ENCODE peak calls at places on chromosomes 3 and 15, in six cellular contexts. C is IMR-90, D is H9, E is trophoblast cell, Q is neuronal stem cell, U is mesenchymal stem cell. Y is an unnamed sample.

GRCh38 chr3:138068579-138069174 is 46.7 kb downstream of the DZIP1L start:
- DNase-seq in D (peak), C (peak), U (peak), E (peak), Q (peak), Y (peak)

GRCh38 chr15:80674245-80674614 is 20.9 kb upstream of the ABHD17C start:
- DNase-seq in Q (no peak), U (no peak), D (no peak), E (no peak), C (peak), Y (no peak)

GRCh38 chr3:39718674-39719595 is 90.5 kb upstream of the MYRIP start:
- DNase-seq in Q (no peak), U (peak), E (no peak), C (peak), D (no peak), Y (no peak)

GRCh38 chr15:45906230-45906629 is 271.4 kb downstream of the SQOR start:
- DNase-seq in E (no peak), C (no peak), D (no peak), U (no peak), Q (no peak), Y (no peak)

GRCh38 chr3:31010491-31010890 is 116.0 kb upstream of the GADL1 start:
- DNase-seq in C (peak), Q (no peak), D (no peak), E (no peak), U (peak), Y (no peak)

GRCh38 chr3:54374214-54374855 is 252.0 kb downstream of the CACNA2D3 start:
- DNase-seq in D (peak), C (no peak), E (no peak), Q (peak), U (no peak), Y (peak)

GRCh38 chr15:22263738-22264137 is 183.4 kb downstream of the OR4M2 start:
- DNase-seq in C (no peak), U (no peak), D (no peak), E (no peak), Q (no peak), Y (no peak)

GRCh38 chr3:32026583-32026982 is 45.0 kb downstream of the ZNF860 start:
- DNase-seq in Q (no peak), E (no peak), U (no peak), D (no peak), C (no peak), Y (no peak)

GRCh38 chr3:195899701-195900425 is 8.5 kb downstream of the TNK2 start:
- DNase-seq in E (no peak), U (no peak), D (no peak), C (no peak), Q (no peak), Y (no peak)

GRCh38 chr3:23489338-23490158 is 286.4 kb downstream of the UBE2E2 start:
- DNase-seq in D (no peak), U (peak), Q (no peak), C (peak), E (no peak), Y (no peak)

GRCh38 chr3:142735462-142735861 is 11.6 kb downstream of the TRPC1 start:
- DNase-seq in Q (no peak), C (no peak), D (no peak), E (no peak), U (no peak), Y (no peak)

GRCh38 chr15:87080547-87080946 is 1000.9 kb downstream of the AGBL1 start:
- DNase-seq in Q (no peak), D (no peak), C (no peak), E (no peak), U (no peak), Y (no peak)

GRCh38 chr3:167649731-167650130 is 4.0 kb downstream of the WDR49 start:
- DNase-seq in U (no peak), E (no peak), C (no peak), Q (no peak), D (no peak), Y (no peak)

GRCh38 chr3:11145888-11146287 is 8.4 kb upstream of the HRH1 start:
- DNase-seq in Q (no peak), E (no peak), C (peak), D (no peak), U (peak), Y (no peak)

GRCh38 chr3:187520027-187520945 is 149.9 kb downstream of the SST start:
- DNase-seq in U (no peak), D (no peak), Q (no peak), C (no peak), E (no peak), Y (no peak)

GRCh38 chr15:40844543-40844981 is 714 bp downstream of the SPINT1 start:
- DNase-seq in E (no peak), Q (no peak), C (no peak), U (peak), D (no peak), Y (no peak)

GRCh38 chr15:34154725-34155204 is 52.9 kb downstream of the PGBD4 start:
- DNase-seq in C (peak), D (peak), Q (no peak), U (peak), E (peak), Y (no peak)

DNA sequence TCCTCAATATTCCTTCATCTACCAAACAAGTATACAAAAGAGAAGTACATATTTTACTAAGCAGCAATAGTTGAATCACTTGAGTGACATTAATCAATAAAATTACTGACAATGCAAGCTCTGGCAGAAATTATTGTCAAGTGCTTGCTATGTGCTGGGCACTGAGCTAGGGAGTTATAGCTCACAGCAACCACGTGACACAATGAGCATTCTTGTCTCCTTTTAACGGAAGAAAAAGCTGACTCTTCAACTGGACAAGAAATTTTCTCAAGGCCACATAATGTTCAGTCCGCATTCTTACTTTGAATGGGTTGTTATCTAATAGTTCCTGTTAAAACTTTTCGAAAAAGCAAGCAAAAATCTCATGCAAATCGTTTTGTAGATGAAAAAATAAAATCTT is 500.1 kb downstream of the PYDC2 start:
- DNase-seq in D (no peak), C (no peak), U (peak), E (no peak), Q (no peak), Y (no peak)
- H3K4ac ChIP-seq in D (no peak), C (no peak), U (no peak), E (no peak), Q (no peak), Y (no peak)

DNA sequence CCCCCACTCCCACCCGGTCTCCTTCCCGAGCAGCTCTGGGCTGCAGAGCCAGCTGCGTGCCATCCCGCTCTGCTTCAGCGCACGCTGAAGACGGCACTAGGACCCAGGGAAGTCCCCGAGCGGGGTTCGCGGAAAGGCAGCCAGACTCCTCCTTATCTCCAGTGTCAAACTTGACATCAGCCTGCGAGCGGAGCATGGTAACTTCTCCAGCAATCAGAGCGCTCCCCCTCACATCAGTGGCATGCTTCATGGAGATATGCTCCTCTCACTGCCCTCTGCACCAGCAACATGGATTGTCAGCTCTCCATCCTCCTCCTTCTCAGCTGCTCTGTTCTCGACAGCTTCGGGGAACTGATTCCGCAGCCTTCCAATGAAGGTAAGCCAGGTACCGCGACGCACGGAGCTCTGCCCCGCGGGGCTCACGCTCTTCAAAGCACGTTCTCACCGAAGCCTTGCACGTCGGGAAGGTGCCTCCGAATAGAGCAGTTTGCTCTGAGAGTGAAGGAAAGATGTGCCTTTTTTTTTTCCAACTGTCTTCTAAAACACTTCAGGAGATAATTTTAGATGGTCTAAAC is at the start of gene EPHA3:
- DNase-seq in C (peak), D (peak), E (no peak), U (peak), Q (peak), Y (peak)
- H3K27ac ChIP-seq in C (no peak), D (no peak), E (no peak), U (no peak), Q (no peak), Y (no peak)

DNA sequence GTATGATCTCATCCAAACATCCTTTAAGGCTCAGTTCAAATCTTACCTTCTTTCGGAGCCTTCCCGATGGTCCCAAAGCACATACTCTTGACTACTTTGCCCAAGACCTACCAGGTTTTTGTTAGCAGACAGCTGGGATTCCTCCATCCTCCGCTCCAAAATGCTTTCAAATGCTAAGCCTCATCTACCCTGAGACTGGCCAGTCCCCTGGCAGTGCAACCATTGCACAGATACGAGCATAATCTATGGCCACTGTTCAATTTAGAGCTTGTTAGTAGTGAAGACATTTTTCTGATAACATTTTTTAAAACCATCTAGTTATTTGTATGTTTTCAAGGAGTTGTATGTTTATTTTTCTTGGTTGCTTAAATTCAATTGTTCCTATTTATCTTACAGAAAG is 264.4 kb upstream of the NR2F2 start:
- DNase-seq in D (no peak), C (no peak), Q (no peak), U (no peak), E (no peak), Y (no peak)
- H3K14ac ChIP-seq in D (no peak), C (no peak), Q (no peak), U (no peak), E (no peak), Y (no peak)

DNA sequence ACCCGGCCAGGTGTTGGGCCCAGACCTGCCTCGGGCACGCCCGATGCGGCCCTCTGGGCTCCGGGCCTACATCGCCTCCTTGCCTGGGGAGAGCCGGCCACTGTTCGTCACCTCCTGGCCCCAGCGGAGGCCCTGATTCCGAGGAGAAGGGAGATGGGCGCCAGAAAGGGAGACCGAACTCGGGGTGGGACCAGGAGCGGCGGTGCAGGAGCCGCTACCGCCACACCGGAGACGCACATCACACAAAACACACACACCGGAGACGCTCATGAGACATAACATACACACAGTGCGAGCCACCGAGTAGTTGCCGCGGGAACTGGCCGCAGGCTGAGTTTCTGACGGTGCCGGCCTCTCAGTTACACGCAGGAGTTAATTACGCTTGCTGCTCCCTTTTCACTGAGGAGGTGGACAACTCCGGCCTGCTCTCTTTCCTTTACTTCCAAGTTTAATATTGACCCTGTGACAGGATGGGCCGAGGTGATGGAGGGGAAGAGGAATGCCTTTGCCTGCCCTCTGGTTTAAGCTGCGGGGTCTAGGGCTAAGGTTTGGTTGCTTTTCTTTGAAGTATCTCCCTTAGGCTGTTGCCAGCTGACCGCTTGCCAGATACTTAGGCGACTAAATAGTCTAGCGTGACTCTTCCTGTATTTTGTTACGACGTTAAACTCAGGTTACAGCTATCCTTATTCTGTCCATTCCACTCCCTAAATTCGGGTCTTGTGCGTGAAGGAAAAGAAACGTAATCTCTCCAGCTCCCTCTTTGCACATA is 592 bp downstream of the PCNP start:
- DNase-seq in C (peak), D (peak), U (peak), Q (peak), E (peak), Y (no peak)
- H3K4ac ChIP-seq in C (peak), D (peak), U (peak), Q (no peak), E (peak), Y (peak)

GRCh38 chr15:60020736-60021135 is 16.6 kb downstream of the FOXB1 start:
- DNase-seq in U (no peak), D (no peak), C (no peak), Q (no peak), E (peak), Y (no peak)
- H3K27ac ChIP-seq in U (no peak), D (no peak), C (no peak), Q (no peak), E (no peak), Y (no peak)

GRCh38 chr3:128845119-128845518 is 34.3 kb upstream of the ACAD9 start:
- DNase-seq in C (no peak), E (no peak), U (no peak), Q (no peak), D (peak), Y (no peak)
- H3K14ac ChIP-seq in C (no peak), E (no peak), U (no peak), Q (no peak), D (no peak), Y (no peak)

GRCh38 chr3:13160619-13161018 is 87.4 kb upstream of the IQSEC1 start:
- DNase-seq in Q (no peak), E (no peak), D (no peak), U (no peak), C (no peak), Y (no peak)

GRCh38 chr3:13158871-13159270 is 85.6 kb upstream of the IQSEC1 start:
- DNase-seq in C (no peak), Q (no peak), E (peak), U (no peak), D (no peak), Y (no peak)

GRCh38 chr3:13159890-13160289 is 86.7 kb upstream of the IQSEC1 start:
- DNase-seq in Q (no peak), C (no peak), E (peak), D (no peak), U (no peak), Y (no peak)

GRCh38 chr3:13158441-13158840 is 85.2 kb upstream of the IQSEC1 start:
- DNase-seq in C (no peak), Q (no peak), E (no peak), U (no peak), D (no peak), Y (no peak)

DNA sequence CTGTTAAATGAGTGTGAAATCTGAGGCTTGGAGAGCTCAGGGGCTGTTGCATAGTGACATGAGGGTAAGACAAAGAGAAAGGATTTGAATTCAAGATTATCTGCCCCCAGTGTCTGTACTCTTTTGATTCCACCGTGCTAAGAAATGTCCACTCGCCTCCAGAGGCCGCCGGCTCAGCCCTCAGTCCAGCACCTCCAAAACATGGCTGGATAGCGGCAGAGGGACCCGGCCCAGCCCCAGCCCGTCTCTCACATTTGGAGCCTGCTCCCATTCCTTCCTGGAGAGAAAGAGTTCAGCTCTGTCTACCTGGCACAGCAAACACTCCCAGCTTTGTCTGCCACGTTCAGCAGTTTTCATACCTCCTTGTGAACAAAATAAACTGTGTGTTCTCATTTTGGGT is 84.8 kb upstream of the IQSEC1 start:
- DNase-seq in D (no peak), U (no peak), C (no peak), Q (no peak), E (no peak), Y (no peak)
- H3K4ac ChIP-seq in D (no peak), U (no peak), C (no peak), Q (no peak), E (no peak), Y (no peak)